ENCODE peak calls at places on chromosome 7, in eight cellular contexts. S, J, T, X, H, V, D and P are unnamed samples. For H3K9me2, the result is how much of the 10 kb centered on the place peaks cover.

GRCh38 chr7:158781217-158781975 is 47.9 kb downstream of the ESYT2 start:
- DNase-seq in S (no peak), J (no peak), T (no peak), X (no peak), H (no peak), V (no peak), D (no peak), P (no peak)

GRCh38 chr7:47347986-47348385 is 233.9 kb downstream of the TNS3 start:
- DNase-seq in S (no peak), J (no peak), T (no peak), X (no peak), H (no peak), V (no peak), D (no peak), P (no peak)

GRCh38 chr7:37765872-37766525 is 82.4 kb upstream of the NME8 start:
- DNase-seq in S (peak), J (no peak), T (no peak), X (no peak), H (no peak), V (no peak), D (no peak), P (no peak)

GRCh38 chr7:32275216-32275979 is 205.2 kb upstream of the PDE1C start:
- DNase-seq in S (no peak), J (no peak), T (no peak), X (no peak), H (no peak), V (no peak), D (no peak), P (peak)

GRCh38 chr7:21947056-21947455 is 1.4 kb upstream of the CDCA7L start:
- DNase-seq in S (no peak), J (no peak), T (no peak), X (no peak), H (no peak), V (no peak), D (no peak), P (peak)

GRCh38 chr7:125061-125471 is 67.3 kb upstream of the FAM20C start:
- DNase-seq in S (no peak), J (peak), T (no peak), X (no peak), H (no peak), V (no peak), D (no peak), P (no peak)

GRCh38 chr7:117873056-117873932 is at the start of gene CTTNBP2:
- DNase-seq in S (peak), J (peak), T (peak), X (no peak), H (peak), V (peak), D (no peak), P (peak)

GRCh38 chr7:146791344-146792300 is 675.0 kb downstream of the CNTNAP2 start:
- DNase-seq in S (no peak), J (no peak), T (no peak), X (no peak), H (no peak), V (peak), D (no peak), P (no peak)

GRCh38 chr7:123601530-123601929 is at the start of gene ASB15:
- DNase-seq in S (no peak), J (no peak), T (no peak), X (no peak), H (no peak), V (no peak), D (no peak), P (no peak)

GRCh38 chr7:91169819-91170218 is 94.4 kb upstream of the FZD1 start:
- DNase-seq in S (no peak), J (no peak), T (no peak), X (no peak), H (peak), V (peak), D (no peak), P (no peak)

GRCh38 chr7:1874522-1875389 is 204.7 kb downstream of the ELFN1 start:
- DNase-seq in S (no peak), J (no peak), T (no peak), X (no peak), H (no peak), V (no peak), D (no peak), P (no peak)

GRCh38 chr7:33339074-33339805 is 209.9 kb downstream of the BBS9 start:
- DNase-seq in S (no peak), J (no peak), T (no peak), X (no peak), H (no peak), V (no peak), D (no peak), P (no peak)

GRCh38 chr7:28408105-28408973 is 4.0 kb upstream of the CREB5 start:
- DNase-seq in S (no peak), J (no peak), T (no peak), X (no peak), H (peak), V (peak), D (no peak), P (no peak)
- H3K27ac ChIP-seq in S (no peak), J (peak), T (no peak), X (no peak), H (no peak), V (no peak), D (peak), P (no peak)

GRCh38 chr7:8724080-8724718 is 290.8 kb downstream of the NXPH1 start:
- DNase-seq in S (peak), J (peak), T (no peak), X (peak), H (peak), V (peak), D (peak), P (peak)
- TF ChIP-seq CTCF in S (peak), J (peak), T (peak), X (peak), H (peak), V (peak), D (peak), P (peak)

DNA sequence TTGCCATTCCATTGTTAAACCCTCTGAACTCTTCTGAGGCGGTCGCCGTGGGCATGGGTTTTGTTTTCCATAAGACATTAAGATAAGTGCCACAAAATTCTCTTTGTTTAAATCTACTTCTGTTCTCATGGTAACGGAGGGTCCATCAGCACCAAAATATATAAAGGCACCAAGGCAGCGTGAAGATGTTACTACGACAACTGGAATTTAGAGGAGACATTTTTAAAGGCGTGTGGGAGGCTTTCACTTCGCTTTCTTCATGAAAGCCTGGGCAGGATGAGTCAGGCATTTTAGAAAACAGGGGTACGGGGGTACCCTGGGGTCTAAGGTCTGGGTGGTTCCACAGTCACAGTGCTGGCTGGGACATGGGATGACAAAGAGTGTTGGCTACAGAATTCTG is 34.0 kb downstream of the SMKR1 start:
- DNase-seq in S (no peak), J (no peak), T (no peak), X (no peak), H (no peak), V (no peak), D (no peak), P (no peak)
- H3K9me2 ChIP-seq in S (under half), J (under half), T (under half), X (under half), H (under half), V (under half), D (under half), P (under half)

GRCh38 chr7:27424749-27425148 is 182.1 kb downstream of the EVX1 start:
- DNase-seq in S (no peak), J (peak), T (no peak), X (no peak), H (no peak), V (no peak), D (no peak), P (peak)
- H3K27ac ChIP-seq in S (no peak), J (peak), T (no peak), X (no peak), H (no peak), V (no peak), D (peak), P (peak)

DNA sequence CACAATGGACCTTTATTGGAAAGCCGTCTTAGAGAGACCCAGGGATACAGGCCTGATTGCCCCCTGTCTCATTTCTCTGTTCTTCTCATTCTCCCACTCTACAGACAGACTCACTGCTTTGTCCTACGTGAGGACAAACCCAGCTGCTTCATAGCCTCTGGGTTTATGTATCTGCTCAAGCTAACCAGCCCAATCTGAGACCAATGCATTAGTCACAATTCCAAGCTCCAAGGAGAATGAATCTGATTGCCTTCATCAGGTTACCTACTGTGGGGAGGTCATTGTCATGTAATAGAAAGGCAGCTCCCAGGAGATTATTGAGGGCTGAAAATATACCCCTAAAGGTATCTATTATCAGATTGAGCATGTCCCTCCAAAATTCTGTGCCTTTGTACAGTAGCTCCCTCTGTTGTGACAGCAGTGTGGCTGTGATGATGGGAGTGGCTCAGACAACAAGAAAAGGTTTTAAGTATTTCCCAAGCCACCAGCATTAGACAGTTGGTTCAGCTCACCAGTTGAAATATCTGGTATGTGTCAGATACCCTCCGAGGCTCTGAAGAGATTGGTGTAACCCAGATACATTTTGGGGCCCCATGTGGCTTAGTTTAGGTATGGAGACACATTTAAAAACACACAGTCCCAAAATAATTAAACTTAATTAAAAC is 123.1 kb upstream of the EEPD1 start:
- DNase-seq in S (no peak), J (no peak), T (no peak), X (no peak), H (no peak), V (no peak), D (no peak), P (peak)
- TF ChIP-seq CTCF in S (no peak), J (no peak), T (no peak), X (no peak), H (no peak), V (no peak), D (no peak), P (no peak)

DNA sequence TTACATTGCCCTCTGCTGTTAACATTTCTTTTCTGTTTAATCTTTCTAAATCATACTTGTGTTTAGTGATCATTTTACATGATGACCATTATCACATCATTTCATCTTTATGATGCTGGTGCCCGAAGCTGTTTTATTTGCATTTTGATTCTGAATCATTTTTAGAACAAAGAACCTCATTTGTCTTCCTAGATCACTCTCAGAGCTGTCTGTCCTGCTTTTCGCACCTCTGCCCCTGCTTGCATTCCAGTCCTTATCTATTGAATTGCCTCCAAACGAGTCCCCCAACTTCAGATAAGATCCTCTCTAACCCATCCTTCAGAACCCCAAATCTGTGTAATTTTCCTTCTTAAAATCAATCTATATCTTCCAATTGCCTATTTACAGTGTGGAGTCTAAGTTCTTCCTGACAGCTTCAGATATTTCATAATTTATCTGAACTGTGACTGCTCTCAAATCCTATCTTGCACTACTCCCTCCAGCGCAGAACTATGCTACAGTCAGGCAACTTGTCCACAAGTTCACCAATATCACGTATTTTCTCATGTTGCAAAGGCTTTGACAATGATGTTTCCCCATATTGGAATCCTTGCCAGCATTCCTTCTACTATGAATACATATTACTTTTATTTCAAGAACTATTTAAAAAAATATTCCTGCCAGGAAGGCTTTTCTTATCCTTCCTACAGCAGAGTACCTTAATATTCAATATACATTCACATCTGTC is 346.5 kb upstream of the CACNA2D1 start:
- DNase-seq in S (no peak), J (no peak), T (no peak), X (no peak), H (no peak), V (no peak), D (peak), P (peak)
- H3K9me2 ChIP-seq in S (under half), J (under half), T (under half), X (under half), H (under half), V (under half), D (under half), P (under half)

GRCh38 chr7:149714081-149714909 is 59.1 kb downstream of the ZNF467 start:
- DNase-seq in S (peak), J (peak), T (no peak), X (peak), H (peak), V (peak), D (peak), P (peak)
- H3K27ac ChIP-seq in S (no peak), J (no peak), T (no peak), X (no peak), H (peak), V (no peak), D (no peak), P (no peak)